ENCODE peak calls at places on chromosomes 7 and 10, in six cellular contexts. One of them, this sample, is unnamed.

GRCh38 chr10:34575882-34576281 is 239.2 kb downstream of the PARD3 start:
- DNase-seq in H1: no peak
- DNase-seq in H9: no peak
- DNase-seq in mesenchymal stem cell: peak
- DNase-seq in neuronal stem cell: no peak
- DNase-seq in trophoblast cell: no peak
- DNase-seq in this sample: peak

GRCh38 chr10:100930368-100930767 is 17.6 kb downstream of the SLF2 start:
- DNase-seq in H1: no peak
- DNase-seq in H9: no peak
- DNase-seq in mesenchymal stem cell: peak
- DNase-seq in neuronal stem cell: no peak
- DNase-seq in trophoblast cell: no peak
- DNase-seq in this sample: peak

GRCh38 chr10:49844775-49845561 is 82.8 kb upstream of the OGDHL start:
- DNase-seq in H1: no peak
- DNase-seq in H9: no peak
- DNase-seq in mesenchymal stem cell: peak
- DNase-seq in neuronal stem cell: no peak
- DNase-seq in trophoblast cell: no peak
- DNase-seq in this sample: peak

GRCh38 chr7:16921644-16922257 is 40.0 kb upstream of the AGR3 start:
- DNase-seq in H1: no peak
- DNase-seq in H9: no peak
- DNase-seq in mesenchymal stem cell: no peak
- DNase-seq in neuronal stem cell: no peak
- DNase-seq in trophoblast cell: no peak
- DNase-seq in this sample: peak

GRCh38 chr7:43112088-43112940 is at the start of gene HECW1:
- DNase-seq in H1: no peak
- DNase-seq in H9: peak
- DNase-seq in mesenchymal stem cell: no peak
- DNase-seq in neuronal stem cell: no peak
- DNase-seq in trophoblast cell: no peak
- DNase-seq in this sample: no peak

GRCh38 chr7:11665381-11665780 is 166.6 kb downstream of the THSD7A start:
- DNase-seq in H1: no peak
- DNase-seq in H9: no peak
- DNase-seq in mesenchymal stem cell: peak
- DNase-seq in neuronal stem cell: no peak
- DNase-seq in trophoblast cell: no peak
- DNase-seq in this sample: no peak

GRCh38 chr10:112741830-112742402 is 208.1 kb upstream of the TCF7L2 start:
- DNase-seq in H1: no peak
- DNase-seq in H9: no peak
- DNase-seq in mesenchymal stem cell: no peak
- DNase-seq in neuronal stem cell: no peak
- DNase-seq in trophoblast cell: no peak
- DNase-seq in this sample: no peak

GRCh38 chr7:131829911-131830310 is 273.5 kb upstream of the PODXL start:
- DNase-seq in H1: peak
- DNase-seq in H9: peak
- DNase-seq in mesenchymal stem cell: no peak
- DNase-seq in neuronal stem cell: no peak
- DNase-seq in trophoblast cell: no peak
- DNase-seq in this sample: no peak

GRCh38 chr7:149621776-149622175 is 124.2 kb upstream of the ZNF746 start:
- DNase-seq in H1: no peak
- DNase-seq in H9: no peak
- DNase-seq in mesenchymal stem cell: no peak
- DNase-seq in neuronal stem cell: no peak
- DNase-seq in trophoblast cell: no peak
- DNase-seq in this sample: no peak

GRCh38 chr7:1924185-1924817 is 254.2 kb downstream of the ELFN1 start:
- DNase-seq in H1: no peak
- DNase-seq in H9: no peak
- DNase-seq in mesenchymal stem cell: peak
- DNase-seq in neuronal stem cell: no peak
- DNase-seq in trophoblast cell: no peak
- DNase-seq in this sample: no peak

GRCh38 chr7:150972094-150972493 is 6.0 kb downstream of the KCNH2 start:
- DNase-seq in H1: no peak
- DNase-seq in H9: no peak
- DNase-seq in mesenchymal stem cell: no peak
- DNase-seq in neuronal stem cell: no peak
- DNase-seq in trophoblast cell: no peak
- DNase-seq in this sample: peak

GRCh38 chr7:73732397-73732796 is 6.2 kb downstream of the ABHD11 start:
- DNase-seq in H1: no peak
- DNase-seq in H9: no peak
- DNase-seq in mesenchymal stem cell: no peak
- DNase-seq in neuronal stem cell: no peak
- DNase-seq in trophoblast cell: no peak
- DNase-seq in this sample: no peak

GRCh38 chr7:159229683-159230475 is 85.2 kb upstream of the VIPR2 start:
- DNase-seq in H1: no peak
- DNase-seq in H9: no peak
- DNase-seq in mesenchymal stem cell: no peak
- DNase-seq in neuronal stem cell: no peak
- DNase-seq in trophoblast cell: no peak
- DNase-seq in this sample: no peak

GRCh38 chr7:139775829-139776266 is 1.9 kb downstream of the HIPK2 start:
- DNase-seq in H1: no peak
- DNase-seq in H9: no peak
- DNase-seq in mesenchymal stem cell: peak
- DNase-seq in neuronal stem cell: no peak
- DNase-seq in trophoblast cell: peak
- DNase-seq in this sample: peak

GRCh38 chr7:121752706-121753105 is 120.3 kb upstream of the PTPRZ1 start:
- DNase-seq in H1: no peak
- DNase-seq in H9: peak
- DNase-seq in mesenchymal stem cell: peak
- DNase-seq in neuronal stem cell: no peak
- DNase-seq in trophoblast cell: no peak
- DNase-seq in this sample: peak

GRCh38 chr7:86956567-86956966 is 102.9 kb downstream of the ELAPOR2 start:
- DNase-seq in H1: no peak
- DNase-seq in H9: no peak
- DNase-seq in mesenchymal stem cell: no peak
- DNase-seq in neuronal stem cell: no peak
- DNase-seq in trophoblast cell: no peak
- DNase-seq in this sample: no peak

GRCh38 chr7:63205136-63205535 is 793.5 kb upstream of the ZNF722 start:
- DNase-seq in H1: no peak
- DNase-seq in H9: no peak
- DNase-seq in mesenchymal stem cell: no peak
- DNase-seq in neuronal stem cell: no peak
- DNase-seq in trophoblast cell: no peak
- DNase-seq in this sample: no peak

GRCh38 chr7:16644987-16645592 is 464 bp downstream of the ANKMY2 start:
- DNase-seq in H1: no peak
- DNase-seq in H9: no peak
- DNase-seq in mesenchymal stem cell: peak
- DNase-seq in neuronal stem cell: no peak
- DNase-seq in trophoblast cell: no peak
- DNase-seq in this sample: no peak

GRCh38 chr10:24262929-24263653 is 54.2 kb downstream of the KIAA1217 start:
- DNase-seq in H1: no peak
- DNase-seq in H9: no peak
- DNase-seq in mesenchymal stem cell: peak
- DNase-seq in neuronal stem cell: no peak
- DNase-seq in trophoblast cell: peak
- DNase-seq in this sample: no peak

GRCh38 chr10:88565072-88565471 is 18.0 kb downstream of the RNLS start:
- DNase-seq in H1: no peak
- DNase-seq in H9: no peak
- DNase-seq in mesenchymal stem cell: peak
- DNase-seq in neuronal stem cell: no peak
- DNase-seq in trophoblast cell: no peak
- DNase-seq in this sample: peak

GRCh38 chr7:30135551-30136271 is 925 bp downstream of the MTURN start:
- DNase-seq in H1: no peak
- DNase-seq in H9: no peak
- DNase-seq in mesenchymal stem cell: peak
- DNase-seq in neuronal stem cell: peak
- DNase-seq in trophoblast cell: no peak
- DNase-seq in this sample: peak

GRCh38 chr7:82050792-82051191 is 280.9 kb upstream of the HGF start:
- DNase-seq in H1: no peak
- DNase-seq in H9: no peak
- DNase-seq in mesenchymal stem cell: peak
- DNase-seq in neuronal stem cell: no peak
- DNase-seq in trophoblast cell: peak
- DNase-seq in this sample: peak

GRCh38 chr10:117457071-117457810 is 82.0 kb upstream of the PDZD8 start:
- DNase-seq in H1: no peak
- DNase-seq in H9: no peak
- DNase-seq in mesenchymal stem cell: no peak
- DNase-seq in neuronal stem cell: no peak
- DNase-seq in trophoblast cell: no peak
- DNase-seq in this sample: no peak

GRCh38 chr10:26474062-26474461 is 35.9 kb downstream of the APBB1IP start:
- DNase-seq in H1: no peak
- DNase-seq in H9: no peak
- DNase-seq in mesenchymal stem cell: no peak
- DNase-seq in neuronal stem cell: no peak
- DNase-seq in trophoblast cell: no peak
- DNase-seq in this sample: no peak

GRCh38 chr10:62244785-62245595 is 23.7 kb downstream of the RTKN2 start:
- DNase-seq in H1: no peak
- DNase-seq in H9: no peak
- DNase-seq in mesenchymal stem cell: peak
- DNase-seq in neuronal stem cell: peak
- DNase-seq in trophoblast cell: peak
- DNase-seq in this sample: peak

GRCh38 chr10:93548376-93549071 is 17.9 kb upstream of the FFAR4 start:
- DNase-seq in H1: no peak
- DNase-seq in H9: no peak
- DNase-seq in mesenchymal stem cell: peak
- DNase-seq in neuronal stem cell: no peak
- DNase-seq in trophoblast cell: no peak
- DNase-seq in this sample: peak

GRCh38 chr7:77657427-77658331 is 38.6 kb upstream of the RSBN1L start:
- DNase-seq in H1: no peak
- DNase-seq in H9: no peak
- DNase-seq in mesenchymal stem cell: peak
- DNase-seq in neuronal stem cell: no peak
- DNase-seq in trophoblast cell: peak
- DNase-seq in this sample: peak

GRCh38 chr10:95214369-95214768 is 20.3 kb downstream of the ACSM6 start:
- DNase-seq in H1: no peak
- DNase-seq in H9: no peak
- DNase-seq in mesenchymal stem cell: no peak
- DNase-seq in neuronal stem cell: no peak
- DNase-seq in trophoblast cell: no peak
- DNase-seq in this sample: no peak

GRCh38 chr7:19932549-19933249 is 159.3 kb upstream of the TMEM196 start:
- DNase-seq in H1: no peak
- DNase-seq in H9: no peak
- DNase-seq in mesenchymal stem cell: no peak
- DNase-seq in neuronal stem cell: no peak
- DNase-seq in trophoblast cell: no peak
- DNase-seq in this sample: no peak

DNA sequence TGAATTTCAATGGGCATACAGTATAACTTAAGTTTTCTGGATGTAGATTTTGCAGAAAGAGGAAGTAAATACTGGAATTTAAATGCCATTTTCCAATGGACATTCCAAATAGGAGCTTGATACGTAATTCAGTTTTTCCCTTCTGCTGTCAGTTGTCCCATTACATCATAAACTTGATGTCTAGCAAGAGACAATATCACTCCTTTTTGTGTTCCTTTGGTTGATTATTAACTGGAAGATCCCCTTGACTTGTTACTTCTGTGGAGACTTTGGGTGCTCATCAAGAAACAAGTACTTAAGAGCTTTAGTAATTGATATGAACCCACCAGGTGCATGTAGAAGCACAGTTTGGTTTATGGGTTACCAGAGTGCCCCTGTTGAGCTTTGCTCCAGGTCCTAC is 116.1 kb downstream of the ST7 start:
- DNase-seq in H1: no peak
- DNase-seq in H9: no peak
- DNase-seq in mesenchymal stem cell: no peak
- DNase-seq in neuronal stem cell: no peak
- DNase-seq in trophoblast cell: no peak
- DNase-seq in this sample: no peak
- H3K14ac ChIP-seq in H1: no peak
- H3K14ac ChIP-seq in H9: no peak
- H3K14ac ChIP-seq in mesenchymal stem cell: no peak
- H3K14ac ChIP-seq in neuronal stem cell: no peak
- H3K14ac ChIP-seq in trophoblast cell: no peak
- H3K14ac ChIP-seq in this sample: no peak

DNA sequence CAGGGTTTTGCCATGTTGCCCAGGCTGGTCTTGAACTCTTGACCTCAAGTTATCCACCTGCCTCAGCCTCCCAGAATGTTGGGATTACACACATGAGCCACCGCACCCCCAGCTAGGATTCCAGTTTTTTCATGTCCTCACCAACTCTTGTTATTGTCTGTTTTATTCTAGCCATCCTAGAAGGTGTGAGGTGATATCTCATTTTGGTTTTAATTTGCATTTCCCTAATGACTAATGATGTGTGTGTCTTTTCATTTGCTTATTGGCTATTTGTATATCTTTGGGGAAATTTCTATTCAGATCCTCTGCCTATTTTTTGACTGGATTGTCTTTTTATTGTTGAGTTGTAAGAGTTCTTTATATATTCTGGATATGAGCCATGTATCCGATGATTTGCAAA is 59.2 kb upstream of the ZMIZ2 start:
- DNase-seq in H1: no peak
- DNase-seq in H9: no peak
- DNase-seq in mesenchymal stem cell: no peak
- DNase-seq in neuronal stem cell: no peak
- DNase-seq in trophoblast cell: no peak
- DNase-seq in this sample: no peak
- H3K14ac ChIP-seq in H1: no peak
- H3K14ac ChIP-seq in H9: no peak
- H3K14ac ChIP-seq in mesenchymal stem cell: no peak
- H3K14ac ChIP-seq in neuronal stem cell: no peak
- H3K14ac ChIP-seq in trophoblast cell: no peak
- H3K14ac ChIP-seq in this sample: no peak

DNA sequence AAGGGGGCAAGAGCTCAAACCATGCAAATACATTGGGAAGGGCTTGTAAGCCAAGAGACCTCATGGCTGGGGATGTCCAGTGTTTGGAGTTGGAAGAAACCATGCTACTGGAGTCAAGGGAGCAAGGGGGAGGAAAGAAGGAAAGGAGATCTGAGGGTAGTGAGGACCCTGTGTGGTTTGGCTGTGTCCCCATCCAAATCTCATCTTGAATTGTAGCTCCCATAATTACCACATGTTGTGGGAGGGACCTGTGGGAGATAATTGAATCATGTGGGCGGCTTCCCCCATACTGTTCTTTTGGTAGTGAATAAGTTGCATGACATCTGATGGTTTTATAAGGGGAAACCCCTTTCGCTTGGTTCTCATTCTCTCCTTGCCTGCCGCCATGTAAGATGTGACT is 56.5 kb upstream of the ADRB1 start:
- DNase-seq in H1: no peak
- DNase-seq in H9: no peak
- DNase-seq in mesenchymal stem cell: no peak
- DNase-seq in neuronal stem cell: no peak
- DNase-seq in trophoblast cell: no peak
- DNase-seq in this sample: no peak
- H3K14ac ChIP-seq in H1: no peak
- H3K14ac ChIP-seq in H9: no peak
- H3K14ac ChIP-seq in mesenchymal stem cell: no peak
- H3K14ac ChIP-seq in neuronal stem cell: no peak
- H3K14ac ChIP-seq in trophoblast cell: no peak
- H3K14ac ChIP-seq in this sample: no peak

GRCh38 chr10:132138133-132138532 is 48.6 kb upstream of the DPYSL4 start:
- DNase-seq in H1: no peak
- DNase-seq in H9: no peak
- DNase-seq in mesenchymal stem cell: no peak
- DNase-seq in neuronal stem cell: no peak
- DNase-seq in trophoblast cell: no peak
- DNase-seq in this sample: no peak
- H3K14ac ChIP-seq in H1: no peak
- H3K14ac ChIP-seq in H9: no peak
- H3K14ac ChIP-seq in mesenchymal stem cell: no peak
- H3K14ac ChIP-seq in neuronal stem cell: peak
- H3K14ac ChIP-seq in trophoblast cell: no peak
- H3K14ac ChIP-seq in this sample: no peak